ENCODE peak calls at places on chromosome 10, in five cellular contexts. One of them, this sample, is unnamed.

GRCh38 chr10:50224330-50224952 is 26.9 kb downstream of the ASAH2 start:
- DNase-seq in bronchial epithelial cell: peak; percentile 92
- DNase-seq in Peyer's patch: no peak
- DNase-seq in PC-9: peak; percentile 68
- DNase-seq in Panc1: peak; percentile 35
- DNase-seq in this sample: peak; percentile 15

GRCh38 chr10:77513783-77514331 is 123.8 kb downstream of the KCNMA1 start:
- DNase-seq in bronchial epithelial cell: peak; percentile 80
- DNase-seq in Peyer's patch: no peak
- DNase-seq in PC-9: peak; percentile 93
- DNase-seq in Panc1: peak; percentile 85
- DNase-seq in this sample: peak; percentile 42

GRCh38 chr10:62306663-62307062 is 38.0 kb upstream of the RTKN2 start:
- DNase-seq in bronchial epithelial cell: no peak
- DNase-seq in Peyer's patch: peak; percentile 20
- DNase-seq in PC-9: no peak
- DNase-seq in Panc1: no peak
- DNase-seq in this sample: no peak

GRCh38 chr10:97788552-97789442 is 17.0 kb upstream of the SFRP5 start:
- DNase-seq in bronchial epithelial cell: no peak
- DNase-seq in Peyer's patch: no peak
- DNase-seq in PC-9: no peak
- DNase-seq in Panc1: no peak
- DNase-seq in this sample: no peak

GRCh38 chr10:131081786-131082185 is 229.7 kb downstream of the TCERG1L start:
- DNase-seq in bronchial epithelial cell: no peak
- DNase-seq in Peyer's patch: no peak
- DNase-seq in PC-9: no peak
- DNase-seq in Panc1: no peak
- DNase-seq in this sample: no peak

GRCh38 chr10:124088944-124089343 is 4.5 kb downstream of the CHST15 start:
- DNase-seq in bronchial epithelial cell: peak; percentile 75
- DNase-seq in Peyer's patch: no peak
- DNase-seq in PC-9: no peak
- DNase-seq in Panc1: no peak
- DNase-seq in this sample: no peak

GRCh38 chr10:107477266-107477665 is 312.8 kb upstream of the SORCS1 start:
- DNase-seq in bronchial epithelial cell: no peak
- DNase-seq in Peyer's patch: no peak
- DNase-seq in PC-9: no peak
- DNase-seq in Panc1: no peak
- DNase-seq in this sample: no peak

GRCh38 chr10:90007226-90007625 is 305.8 kb downstream of the KIF20B start:
- DNase-seq in bronchial epithelial cell: peak; percentile 99
- DNase-seq in Peyer's patch: no peak
- DNase-seq in PC-9: peak; percentile 34
- DNase-seq in Panc1: no peak
- DNase-seq in this sample: peak; percentile 31

GRCh38 chr10:46273506-46274477 is 13.0 kb upstream of the ANTXRL start:
- DNase-seq in bronchial epithelial cell: no peak
- DNase-seq in Peyer's patch: peak; percentile 16
- DNase-seq in PC-9: no peak
- DNase-seq in Panc1: no peak
- DNase-seq in this sample: no peak

GRCh38 chr10:113179270-113179669 is 229.2 kb downstream of the TCF7L2 start:
- DNase-seq in bronchial epithelial cell: no peak
- DNase-seq in Peyer's patch: no peak
- DNase-seq in PC-9: no peak
- DNase-seq in Panc1: no peak
- DNase-seq in this sample: no peak

GRCh38 chr10:19629559-19629958 is 186.7 kb upstream of the PLXDC2 start:
- DNase-seq in bronchial epithelial cell: no peak
- DNase-seq in Peyer's patch: no peak
- DNase-seq in PC-9: no peak
- DNase-seq in Panc1: no peak
- DNase-seq in this sample: no peak

GRCh38 chr10:1575481-1576244 is 161.7 kb downstream of the ADARB2 start:
- DNase-seq in bronchial epithelial cell: no peak
- DNase-seq in Peyer's patch: no peak
- DNase-seq in PC-9: no peak
- DNase-seq in Panc1: no peak
- DNase-seq in this sample: no peak

GRCh38 chr10:31635415-31636065 is 293.1 kb downstream of the ARHGAP12 start:
- DNase-seq in bronchial epithelial cell: peak; percentile 45
- DNase-seq in Peyer's patch: no peak
- DNase-seq in PC-9: no peak
- DNase-seq in Panc1: no peak
- DNase-seq in this sample: no peak

GRCh38 chr10:74585231-74586087 is 240.9 kb upstream of the KAT6B start:
- DNase-seq in bronchial epithelial cell: no peak
- DNase-seq in Peyer's patch: peak; percentile 35
- DNase-seq in PC-9: no peak
- DNase-seq in Panc1: no peak
- DNase-seq in this sample: no peak

GRCh38 chr10:110666673-110667072 is 22.5 kb downstream of the RBM20 start:
- DNase-seq in bronchial epithelial cell: no peak
- DNase-seq in Peyer's patch: no peak
- DNase-seq in PC-9: no peak
- DNase-seq in Panc1: no peak
- DNase-seq in this sample: no peak

GRCh38 chr10:110667620-110668343 is 23.6 kb downstream of the RBM20 start:
- DNase-seq in bronchial epithelial cell: no peak
- DNase-seq in Peyer's patch: no peak
- DNase-seq in PC-9: no peak
- DNase-seq in Panc1: no peak
- DNase-seq in this sample: no peak

GRCh38 chr10:110668443-110668842 is 24.3 kb downstream of the RBM20 start:
- DNase-seq in bronchial epithelial cell: no peak
- DNase-seq in Peyer's patch: no peak
- DNase-seq in PC-9: no peak
- DNase-seq in Panc1: no peak
- DNase-seq in this sample: no peak

GRCh38 chr10:110661292-110661691 is 17.2 kb downstream of the RBM20 start:
- DNase-seq in bronchial epithelial cell: no peak
- DNase-seq in Peyer's patch: no peak
- DNase-seq in PC-9: no peak
- DNase-seq in Panc1: no peak
- DNase-seq in this sample: no peak

DNA sequence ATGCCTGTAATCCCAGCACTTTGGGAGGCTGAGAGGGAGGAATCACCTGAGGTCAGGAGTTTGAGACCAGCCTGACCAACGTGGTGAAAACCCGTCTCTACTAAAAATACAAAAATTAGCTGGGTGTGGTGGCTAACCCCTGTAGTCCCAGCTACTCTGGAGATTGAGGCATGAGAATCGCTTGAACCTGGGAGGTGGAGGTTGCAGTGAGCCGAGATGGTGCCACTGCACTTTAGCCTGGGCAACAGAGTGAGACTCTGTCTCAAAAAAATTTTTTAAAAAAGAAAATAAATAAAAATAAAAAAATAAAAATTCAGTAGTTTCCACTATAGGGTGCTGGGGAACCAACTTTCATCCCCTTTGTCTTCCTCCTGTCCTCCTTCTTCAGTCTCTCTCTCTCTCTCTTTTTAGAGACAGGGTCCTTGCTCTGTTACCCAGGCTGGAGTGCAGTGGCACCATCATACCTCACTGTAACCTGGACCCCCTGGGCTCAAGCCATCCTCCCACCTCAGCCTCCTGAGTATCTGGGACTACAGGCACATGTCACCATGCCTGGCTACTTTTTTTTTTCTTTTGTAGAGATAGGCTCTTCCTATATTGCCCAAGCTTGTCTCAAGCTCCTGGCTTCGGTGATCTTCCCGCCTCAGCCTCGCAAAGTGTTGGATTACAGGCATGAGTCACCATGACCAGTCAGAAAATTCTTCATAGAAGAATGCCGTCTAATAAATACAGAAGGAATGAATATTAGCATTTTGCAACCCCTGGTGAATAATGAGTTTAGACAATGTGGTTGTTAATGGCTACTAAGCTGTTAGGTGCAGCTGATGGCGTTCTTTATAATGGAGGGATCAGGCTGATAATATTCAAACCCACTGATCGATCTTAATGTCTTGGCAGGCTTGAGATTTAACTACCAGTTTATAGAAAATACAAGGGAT is 20.6 kb downstream of the RBM20 start:
- DNase-seq in bronchial epithelial cell: peak; percentile 97
- DNase-seq in Peyer's patch: no peak
- DNase-seq in PC-9: peak; percentile 93
- DNase-seq in Panc1: peak; percentile 64
- DNase-seq in this sample: peak; percentile 74
- H3K36me3 ChIP-seq in bronchial epithelial cell: no peaks in the 10 kb centered on the region
- H3K36me3 ChIP-seq in Peyer's patch: no peaks in the 10 kb centered on the region
- H3K36me3 ChIP-seq in PC-9: no peaks in the 10 kb centered on the region
- H3K36me3 ChIP-seq in Panc1: no peaks in the 10 kb centered on the region
- H3K36me3 ChIP-seq in this sample: no peaks in the 10 kb centered on the region

GRCh38 chr10:5662708-5663579 is 3.5 kb downstream of the ASB13 start:
- DNase-seq in bronchial epithelial cell: no peak
- DNase-seq in Peyer's patch: no peak
- DNase-seq in PC-9: no peak
- DNase-seq in Panc1: no peak
- DNase-seq in this sample: no peak

GRCh38 chr10:5666324-5667220 is at the start of gene ASB13:
- DNase-seq in bronchial epithelial cell: peak; percentile 13
- DNase-seq in Peyer's patch: peak; percentile 46
- DNase-seq in PC-9: no peak
- DNase-seq in Panc1: no peak
- DNase-seq in this sample: no peak

GRCh38 chr10:5661043-5661442 is 5.4 kb downstream of the ASB13 start:
- DNase-seq in bronchial epithelial cell: no peak
- DNase-seq in Peyer's patch: no peak
- DNase-seq in PC-9: no peak
- DNase-seq in Panc1: no peak
- DNase-seq in this sample: no peak

GRCh38 chr10:5665380-5666323 is 743 bp downstream of the ASB13 start:
- DNase-seq in bronchial epithelial cell: peak; percentile 19
- DNase-seq in Peyer's patch: no peak
- DNase-seq in PC-9: no peak
- DNase-seq in Panc1: no peak
- DNase-seq in this sample: no peak

DNA sequence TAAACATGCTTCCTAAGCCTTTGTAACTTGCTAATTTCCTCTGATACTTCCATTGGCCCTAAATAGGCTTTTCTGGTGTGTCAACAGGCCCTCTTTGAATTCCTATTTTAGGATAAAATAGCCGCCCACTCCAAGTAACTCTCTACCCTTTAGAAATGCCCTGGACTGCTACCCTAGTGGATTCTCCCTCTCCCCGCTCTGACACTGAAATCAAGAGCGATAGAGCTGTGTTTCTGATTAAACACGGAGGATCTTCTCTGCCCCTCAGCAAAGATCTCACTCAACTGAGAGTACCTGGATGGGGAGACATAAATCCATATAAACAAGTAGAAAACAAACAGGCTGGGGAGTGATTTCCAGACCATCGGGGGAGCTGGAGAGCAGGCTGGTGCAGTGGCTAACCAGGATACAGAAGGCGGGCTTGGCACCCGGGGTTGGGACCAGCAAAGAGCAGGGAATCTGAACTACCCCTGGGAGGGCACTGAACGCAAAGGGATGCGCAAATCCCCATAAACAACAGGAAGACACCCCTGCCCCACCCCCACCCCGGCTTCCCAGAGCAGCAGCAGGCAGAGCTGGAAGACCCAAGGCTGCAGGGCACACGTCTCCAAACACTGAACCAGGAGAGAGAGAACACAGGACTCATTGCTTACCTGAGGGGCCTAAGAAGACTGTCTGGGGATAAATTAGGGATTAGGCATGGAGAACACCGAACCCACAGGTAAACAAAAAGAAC is 2.5 kb downstream of the ASB13 start:
- DNase-seq in bronchial epithelial cell: no peak
- DNase-seq in Peyer's patch: no peak
- DNase-seq in PC-9: no peak
- DNase-seq in Panc1: no peak
- DNase-seq in this sample: no peak
- TF ChIP-seq CTCF in bronchial epithelial cell: no peak
- TF ChIP-seq CTCF in Peyer's patch: no peak
- TF ChIP-seq CTCF in PC-9: no peak
- TF ChIP-seq CTCF in Panc1: no peak
- TF ChIP-seq CTCF in this sample: no peak

DNA sequence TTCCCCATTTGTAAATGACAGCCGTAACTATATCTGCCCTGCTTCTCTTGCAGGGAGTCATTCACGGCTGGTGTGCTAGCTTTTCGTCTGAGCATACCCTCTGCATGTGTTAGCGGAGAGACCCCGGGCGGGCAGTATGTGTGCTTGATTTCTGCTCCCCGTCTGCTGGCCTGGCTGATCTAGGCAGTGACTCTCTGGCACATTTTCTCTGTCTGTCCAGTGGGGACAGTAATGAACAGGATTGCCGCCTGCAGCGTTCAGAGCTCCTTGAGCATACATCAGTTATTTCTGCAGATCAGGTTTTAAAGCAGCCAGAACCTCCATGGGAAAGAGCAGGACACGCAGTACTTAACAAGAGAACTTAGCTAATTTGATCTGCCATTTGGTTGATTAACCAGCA is 242.5 kb downstream of the CELF2 start:
- DNase-seq in bronchial epithelial cell: no peak
- DNase-seq in Peyer's patch: no peak
- DNase-seq in PC-9: no peak
- DNase-seq in Panc1: no peak
- DNase-seq in this sample: no peak
- H3K36me3 ChIP-seq in bronchial epithelial cell: peaks cover 2% of the 10 kb centered on the region
- H3K36me3 ChIP-seq in Peyer's patch: no peaks in the 10 kb centered on the region
- H3K36me3 ChIP-seq in PC-9: no peaks in the 10 kb centered on the region
- H3K36me3 ChIP-seq in Panc1: no peaks in the 10 kb centered on the region
- H3K36me3 ChIP-seq in this sample: no peaks in the 10 kb centered on the region

GRCh38 chr10:129845081-129845823 is 118.8 kb downstream of the EBF3 start:
- DNase-seq in bronchial epithelial cell: no peak
- DNase-seq in Peyer's patch: no peak
- DNase-seq in PC-9: no peak
- DNase-seq in Panc1: no peak
- DNase-seq in this sample: no peak

GRCh38 chr10:129843702-129844101 is 120.4 kb downstream of the EBF3 start:
- DNase-seq in bronchial epithelial cell: no peak
- DNase-seq in Peyer's patch: no peak
- DNase-seq in PC-9: no peak
- DNase-seq in Panc1: no peak
- DNase-seq in this sample: no peak

GRCh38 chr10:129843131-129843541 is 120.9 kb downstream of the EBF3 start:
- DNase-seq in bronchial epithelial cell: no peak
- DNase-seq in Peyer's patch: no peak
- DNase-seq in PC-9: no peak
- DNase-seq in Panc1: no peak
- DNase-seq in this sample: no peak

GRCh38 chr10:129842031-129842430 is 122.0 kb downstream of the EBF3 start:
- DNase-seq in bronchial epithelial cell: no peak
- DNase-seq in Peyer's patch: no peak
- DNase-seq in PC-9: no peak
- DNase-seq in Panc1: no peak
- DNase-seq in this sample: no peak

DNA sequence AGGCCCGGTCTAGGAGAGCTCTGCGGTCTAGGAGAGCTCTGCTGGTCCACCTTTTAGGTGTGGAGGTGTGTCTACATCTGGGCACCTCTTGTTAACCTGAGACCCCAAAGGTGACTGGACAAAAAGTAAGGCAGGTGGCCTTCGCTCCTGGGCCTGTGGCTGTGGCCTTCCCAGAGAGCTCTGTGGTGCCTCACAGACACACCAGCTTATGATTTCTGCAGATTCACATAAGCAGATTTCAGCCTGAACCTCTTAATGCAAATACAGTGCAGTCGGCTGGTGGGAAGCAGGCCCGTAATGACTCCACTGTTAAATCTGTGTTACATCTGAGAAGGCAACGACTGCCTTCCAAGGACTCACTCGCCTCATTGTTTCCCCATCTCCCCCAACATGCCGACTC is 119.9 kb downstream of the EBF3 start:
- DNase-seq in bronchial epithelial cell: no peak
- DNase-seq in Peyer's patch: no peak
- DNase-seq in PC-9: no peak
- DNase-seq in Panc1: no peak
- DNase-seq in this sample: no peak
- TF ChIP-seq CTCF in bronchial epithelial cell: no peak
- TF ChIP-seq CTCF in Peyer's patch: no peak
- TF ChIP-seq CTCF in PC-9: no peak
- TF ChIP-seq CTCF in Panc1: no peak
- TF ChIP-seq CTCF in this sample: no peak

This sample was measured in BJ.